ENCODE peak calls at places on chromosome 19, in ten cellular contexts. One of them, this sample, is unnamed.

GRCh38 chr19:16342002-16342715 is 17.5 kb downstream of the KLF2 start:
- DNase-seq in activated T-cell treated with anti-CD3 and anti-CD28 coated beads, Interleukin-2, amount 50 U/mL, for 24 hours: peak
- DNase-seq in RWPE1: no peak
- DNase-seq in Right ventricle myocardium superior: peak
- DNase-seq in EL: no peak
- DNase-seq in naive thymus-derived CD8-positive, alpha-beta T cell: peak
- DNase-seq in activated CD4-positive, alpha-beta T cell treated with anti-CD3 and anti-CD28 coated beads, Interleukin-2, amount 50 U/mL, for 1 hour: peak
- DNase-seq in B cell: peak
- DNase-seq in T-helper 9 cell: no peak
- DNase-seq in Peyer's patch: no peak
- DNase-seq in this sample: peak

GRCh38 chr19:16198363-16198636 is 589 bp downstream of the AP1M1 start:
- DNase-seq in activated T-cell treated with anti-CD3 and anti-CD28 coated beads, Interleukin-2, amount 50 U/mL, for 24 hours: no peak
- DNase-seq in naive thymus-derived CD8-positive, alpha-beta T cell: no peak
- DNase-seq in activated CD4-positive, alpha-beta T cell treated with anti-CD3 and anti-CD28 coated beads, Interleukin-2, amount 50 U/mL, for 1 hour: no peak
- DNase-seq in EL: no peak
- DNase-seq in Peyer's patch: peak
- DNase-seq in T-helper 9 cell: no peak
- DNase-seq in RWPE1: peak
- DNase-seq in Right ventricle myocardium superior: no peak
- DNase-seq in B cell: no peak
- DNase-seq in this sample: no peak

GRCh38 chr19:17779281-17779930 is 15.5 kb upstream of the B3GNT3 start:
- DNase-seq in Peyer's patch: peak
- DNase-seq in activated T-cell treated with anti-CD3 and anti-CD28 coated beads, Interleukin-2, amount 50 U/mL, for 24 hours: no peak
- DNase-seq in naive thymus-derived CD8-positive, alpha-beta T cell: no peak
- DNase-seq in activated CD4-positive, alpha-beta T cell treated with anti-CD3 and anti-CD28 coated beads, Interleukin-2, amount 50 U/mL, for 1 hour: no peak
- DNase-seq in B cell: no peak
- DNase-seq in Right ventricle myocardium superior: peak
- DNase-seq in T-helper 9 cell: no peak
- DNase-seq in RWPE1: no peak
- DNase-seq in EL: peak
- DNase-seq in this sample: no peak

GRCh38 chr19:29666634-29667389 is 1.6 kb downstream of the PLEKHF1 start:
- DNase-seq in T-helper 9 cell: no peak
- DNase-seq in EL: peak
- DNase-seq in activated T-cell treated with anti-CD3 and anti-CD28 coated beads, Interleukin-2, amount 50 U/mL, for 24 hours: peak
- DNase-seq in Right ventricle myocardium superior: peak
- DNase-seq in Peyer's patch: no peak
- DNase-seq in RWPE1: no peak
- DNase-seq in naive thymus-derived CD8-positive, alpha-beta T cell: no peak
- DNase-seq in B cell: no peak
- DNase-seq in activated CD4-positive, alpha-beta T cell treated with anti-CD3 and anti-CD28 coated beads, Interleukin-2, amount 50 U/mL, for 1 hour: no peak
- DNase-seq in this sample: no peak

GRCh38 chr19:29858000-29858596 is 46.3 kb downstream of the CCNE1 start:
- DNase-seq in Peyer's patch: peak
- DNase-seq in B cell: peak
- DNase-seq in EL: no peak
- DNase-seq in T-helper 9 cell: peak
- DNase-seq in RWPE1: no peak
- DNase-seq in naive thymus-derived CD8-positive, alpha-beta T cell: peak
- DNase-seq in activated T-cell treated with anti-CD3 and anti-CD28 coated beads, Interleukin-2, amount 50 U/mL, for 24 hours: peak
- DNase-seq in activated CD4-positive, alpha-beta T cell treated with anti-CD3 and anti-CD28 coated beads, Interleukin-2, amount 50 U/mL, for 1 hour: peak
- DNase-seq in Right ventricle myocardium superior: no peak
- DNase-seq in this sample: peak

GRCh38 chr19:55258476-55258827 is 365 bp downstream of the PPP6R1 start:
- DNase-seq in RWPE1: no peak
- DNase-seq in EL: no peak
- DNase-seq in Peyer's patch: no peak
- DNase-seq in T-helper 9 cell: peak
- DNase-seq in B cell: peak
- DNase-seq in naive thymus-derived CD8-positive, alpha-beta T cell: no peak
- DNase-seq in activated CD4-positive, alpha-beta T cell treated with anti-CD3 and anti-CD28 coated beads, Interleukin-2, amount 50 U/mL, for 1 hour: peak
- DNase-seq in activated T-cell treated with anti-CD3 and anti-CD28 coated beads, Interleukin-2, amount 50 U/mL, for 24 hours: no peak
- DNase-seq in Right ventricle myocardium superior: no peak
- DNase-seq in this sample: no peak

GRCh38 chr19:12665646-12666304 is 767 bp downstream of the MAN2B1 start:
- DNase-seq in naive thymus-derived CD8-positive, alpha-beta T cell: no peak
- DNase-seq in activated T-cell treated with anti-CD3 and anti-CD28 coated beads, Interleukin-2, amount 50 U/mL, for 24 hours: peak
- DNase-seq in EL: no peak
- DNase-seq in Right ventricle myocardium superior: no peak
- DNase-seq in activated CD4-positive, alpha-beta T cell treated with anti-CD3 and anti-CD28 coated beads, Interleukin-2, amount 50 U/mL, for 1 hour: no peak
- DNase-seq in Peyer's patch: no peak
- DNase-seq in RWPE1: no peak
- DNase-seq in T-helper 9 cell: no peak
- DNase-seq in B cell: no peak
- DNase-seq in this sample: no peak

GRCh38 chr19:16441661-16442071 is 30.1 kb downstream of the EPS15L1 start:
- DNase-seq in B cell: no peak
- DNase-seq in RWPE1: no peak
- DNase-seq in activated CD4-positive, alpha-beta T cell treated with anti-CD3 and anti-CD28 coated beads, Interleukin-2, amount 50 U/mL, for 1 hour: peak
- DNase-seq in EL: no peak
- DNase-seq in naive thymus-derived CD8-positive, alpha-beta T cell: no peak
- DNase-seq in activated T-cell treated with anti-CD3 and anti-CD28 coated beads, Interleukin-2, amount 50 U/mL, for 24 hours: no peak
- DNase-seq in Right ventricle myocardium superior: no peak
- DNase-seq in Peyer's patch: no peak
- DNase-seq in T-helper 9 cell: no peak
- DNase-seq in this sample: no peak

GRCh38 chr19:11921852-11922495 is 2.9 kb upstream of the ZNF700 start:
- DNase-seq in activated T-cell treated with anti-CD3 and anti-CD28 coated beads, Interleukin-2, amount 50 U/mL, for 24 hours: no peak
- DNase-seq in T-helper 9 cell: no peak
- DNase-seq in EL: no peak
- DNase-seq in naive thymus-derived CD8-positive, alpha-beta T cell: no peak
- DNase-seq in B cell: no peak
- DNase-seq in activated CD4-positive, alpha-beta T cell treated with anti-CD3 and anti-CD28 coated beads, Interleukin-2, amount 50 U/mL, for 1 hour: no peak
- DNase-seq in RWPE1: no peak
- DNase-seq in Right ventricle myocardium superior: no peak
- DNase-seq in Peyer's patch: no peak
- DNase-seq in this sample: no peak

GRCh38 chr19:18173572-18174294 is at the start of gene IFI30:
- DNase-seq in naive thymus-derived CD8-positive, alpha-beta T cell: peak
- DNase-seq in Peyer's patch: peak
- DNase-seq in activated T-cell treated with anti-CD3 and anti-CD28 coated beads, Interleukin-2, amount 50 U/mL, for 24 hours: peak
- DNase-seq in B cell: peak
- DNase-seq in T-helper 9 cell: peak
- DNase-seq in EL: peak
- DNase-seq in RWPE1: peak
- DNase-seq in activated CD4-positive, alpha-beta T cell treated with anti-CD3 and anti-CD28 coated beads, Interleukin-2, amount 50 U/mL, for 1 hour: peak
- DNase-seq in Right ventricle myocardium superior: peak
- DNase-seq in this sample: peak

GRCh38 chr19:3646336-3647092 is 19.9 kb upstream of the CACTIN start:
- DNase-seq in activated T-cell treated with anti-CD3 and anti-CD28 coated beads, Interleukin-2, amount 50 U/mL, for 24 hours: no peak
- DNase-seq in B cell: no peak
- DNase-seq in Peyer's patch: no peak
- DNase-seq in naive thymus-derived CD8-positive, alpha-beta T cell: no peak
- DNase-seq in Right ventricle myocardium superior: no peak
- DNase-seq in T-helper 9 cell: no peak
- DNase-seq in activated CD4-positive, alpha-beta T cell treated with anti-CD3 and anti-CD28 coated beads, Interleukin-2, amount 50 U/mL, for 1 hour: no peak
- DNase-seq in RWPE1: no peak
- DNase-seq in EL: no peak
- DNase-seq in this sample: no peak

GRCh38 chr19:28213476-28214082 is 999.4 kb downstream of the UQCRFS1 start:
- DNase-seq in naive thymus-derived CD8-positive, alpha-beta T cell: no peak
- DNase-seq in Peyer's patch: no peak
- DNase-seq in Right ventricle myocardium superior: no peak
- DNase-seq in RWPE1: no peak
- DNase-seq in B cell: no peak
- DNase-seq in activated CD4-positive, alpha-beta T cell treated with anti-CD3 and anti-CD28 coated beads, Interleukin-2, amount 50 U/mL, for 1 hour: no peak
- DNase-seq in activated T-cell treated with anti-CD3 and anti-CD28 coated beads, Interleukin-2, amount 50 U/mL, for 24 hours: no peak
- DNase-seq in EL: peak
- DNase-seq in T-helper 9 cell: no peak
- DNase-seq in this sample: no peak

GRCh38 chr19:55341191-55342043 is 1.7 kb downstream of the KMT5C start:
- DNase-seq in activated CD4-positive, alpha-beta T cell treated with anti-CD3 and anti-CD28 coated beads, Interleukin-2, amount 50 U/mL, for 1 hour: peak
- DNase-seq in EL: peak
- DNase-seq in T-helper 9 cell: peak
- DNase-seq in activated T-cell treated with anti-CD3 and anti-CD28 coated beads, Interleukin-2, amount 50 U/mL, for 24 hours: peak
- DNase-seq in B cell: peak
- DNase-seq in RWPE1: peak
- DNase-seq in Right ventricle myocardium superior: peak
- DNase-seq in Peyer's patch: peak
- DNase-seq in naive thymus-derived CD8-positive, alpha-beta T cell: peak
- DNase-seq in this sample: no peak

GRCh38 chr19:31220540-31220939 is 128.7 kb downstream of the TSHZ3 start:
- DNase-seq in B cell: no peak
- DNase-seq in activated CD4-positive, alpha-beta T cell treated with anti-CD3 and anti-CD28 coated beads, Interleukin-2, amount 50 U/mL, for 1 hour: peak
- DNase-seq in Peyer's patch: no peak
- DNase-seq in T-helper 9 cell: no peak
- DNase-seq in activated T-cell treated with anti-CD3 and anti-CD28 coated beads, Interleukin-2, amount 50 U/mL, for 24 hours: no peak
- DNase-seq in naive thymus-derived CD8-positive, alpha-beta T cell: no peak
- DNase-seq in RWPE1: no peak
- DNase-seq in EL: peak
- DNase-seq in Right ventricle myocardium superior: no peak
- DNase-seq in this sample: no peak

GRCh38 chr19:13849991-13850909 is 26.7 kb upstream of the NANOS3 start:
- DNase-seq in RWPE1: no peak
- DNase-seq in activated CD4-positive, alpha-beta T cell treated with anti-CD3 and anti-CD28 coated beads, Interleukin-2, amount 50 U/mL, for 1 hour: peak
- DNase-seq in Peyer's patch: peak
- DNase-seq in B cell: peak
- DNase-seq in naive thymus-derived CD8-positive, alpha-beta T cell: peak
- DNase-seq in Right ventricle myocardium superior: peak
- DNase-seq in EL: peak
- DNase-seq in activated T-cell treated with anti-CD3 and anti-CD28 coated beads, Interleukin-2, amount 50 U/mL, for 24 hours: peak
- DNase-seq in T-helper 9 cell: peak
- DNase-seq in this sample: peak

GRCh38 chr19:16205205-16206045 is 7.7 kb downstream of the AP1M1 start:
- DNase-seq in RWPE1: no peak
- DNase-seq in Right ventricle myocardium superior: peak
- DNase-seq in EL: no peak
- DNase-seq in T-helper 9 cell: no peak
- DNase-seq in naive thymus-derived CD8-positive, alpha-beta T cell: no peak
- DNase-seq in Peyer's patch: no peak
- DNase-seq in B cell: no peak
- DNase-seq in activated T-cell treated with anti-CD3 and anti-CD28 coated beads, Interleukin-2, amount 50 U/mL, for 24 hours: no peak
- DNase-seq in activated CD4-positive, alpha-beta T cell treated with anti-CD3 and anti-CD28 coated beads, Interleukin-2, amount 50 U/mL, for 1 hour: no peak
- DNase-seq in this sample: no peak

GRCh38 chr19:4238831-4239230 is 8.0 kb upstream of the YJU2 start:
- DNase-seq in B cell: no peak
- DNase-seq in naive thymus-derived CD8-positive, alpha-beta T cell: no peak
- DNase-seq in EL: no peak
- DNase-seq in Peyer's patch: no peak
- DNase-seq in activated CD4-positive, alpha-beta T cell treated with anti-CD3 and anti-CD28 coated beads, Interleukin-2, amount 50 U/mL, for 1 hour: no peak
- DNase-seq in activated T-cell treated with anti-CD3 and anti-CD28 coated beads, Interleukin-2, amount 50 U/mL, for 24 hours: no peak
- DNase-seq in T-helper 9 cell: no peak
- DNase-seq in RWPE1: no peak
- DNase-seq in Right ventricle myocardium superior: no peak
- DNase-seq in this sample: no peak

GRCh38 chr19:30109565-30109964 is 167.5 kb downstream of the URI1 start:
- DNase-seq in EL: no peak
- DNase-seq in T-helper 9 cell: no peak
- DNase-seq in Right ventricle myocardium superior: no peak
- DNase-seq in Peyer's patch: no peak
- DNase-seq in B cell: no peak
- DNase-seq in RWPE1: no peak
- DNase-seq in naive thymus-derived CD8-positive, alpha-beta T cell: no peak
- DNase-seq in activated CD4-positive, alpha-beta T cell treated with anti-CD3 and anti-CD28 coated beads, Interleukin-2, amount 50 U/mL, for 1 hour: no peak
- DNase-seq in activated T-cell treated with anti-CD3 and anti-CD28 coated beads, Interleukin-2, amount 50 U/mL, for 24 hours: no peak
- DNase-seq in this sample: no peak

GRCh38 chr19:13002389-13002898 is 7.2 kb downstream of the NFIX start:
- DNase-seq in Peyer's patch: no peak
- DNase-seq in naive thymus-derived CD8-positive, alpha-beta T cell: no peak
- DNase-seq in EL: no peak
- DNase-seq in activated T-cell treated with anti-CD3 and anti-CD28 coated beads, Interleukin-2, amount 50 U/mL, for 24 hours: no peak
- DNase-seq in Right ventricle myocardium superior: peak
- DNase-seq in RWPE1: no peak
- DNase-seq in B cell: no peak
- DNase-seq in T-helper 9 cell: no peak
- DNase-seq in activated CD4-positive, alpha-beta T cell treated with anti-CD3 and anti-CD28 coated beads, Interleukin-2, amount 50 U/mL, for 1 hour: no peak
- DNase-seq in this sample: no peak

GRCh38 chr19:43780706-43781525 is at the start of gene KCNN4:
- DNase-seq in EL: peak
- DNase-seq in Right ventricle myocardium superior: no peak
- DNase-seq in B cell: peak
- DNase-seq in Peyer's patch: peak
- DNase-seq in activated T-cell treated with anti-CD3 and anti-CD28 coated beads, Interleukin-2, amount 50 U/mL, for 24 hours: peak
- DNase-seq in T-helper 9 cell: peak
- DNase-seq in activated CD4-positive, alpha-beta T cell treated with anti-CD3 and anti-CD28 coated beads, Interleukin-2, amount 50 U/mL, for 1 hour: peak
- DNase-seq in naive thymus-derived CD8-positive, alpha-beta T cell: peak
- DNase-seq in RWPE1: peak
- DNase-seq in this sample: no peak

GRCh38 chr19:311813-312261 is 20.6 kb upstream of the PLPP2 start:
- DNase-seq in activated T-cell treated with anti-CD3 and anti-CD28 coated beads, Interleukin-2, amount 50 U/mL, for 24 hours: no peak
- DNase-seq in RWPE1: no peak
- DNase-seq in B cell: no peak
- DNase-seq in T-helper 9 cell: no peak
- DNase-seq in naive thymus-derived CD8-positive, alpha-beta T cell: no peak
- DNase-seq in Peyer's patch: no peak
- DNase-seq in Right ventricle myocardium superior: peak
- DNase-seq in activated CD4-positive, alpha-beta T cell treated with anti-CD3 and anti-CD28 coated beads, Interleukin-2, amount 50 U/mL, for 1 hour: no peak
- DNase-seq in EL: no peak
- DNase-seq in this sample: no peak

GRCh38 chr19:46015961-46016425 is 6.9 kb downstream of the PGLYRP1 start:
- DNase-seq in T-helper 9 cell: peak
- DNase-seq in activated T-cell treated with anti-CD3 and anti-CD28 coated beads, Interleukin-2, amount 50 U/mL, for 24 hours: peak
- DNase-seq in RWPE1: no peak
- DNase-seq in Right ventricle myocardium superior: no peak
- DNase-seq in Peyer's patch: no peak
- DNase-seq in naive thymus-derived CD8-positive, alpha-beta T cell: peak
- DNase-seq in B cell: peak
- DNase-seq in EL: no peak
- DNase-seq in activated CD4-positive, alpha-beta T cell treated with anti-CD3 and anti-CD28 coated beads, Interleukin-2, amount 50 U/mL, for 1 hour: peak
- DNase-seq in this sample: peak

GRCh38 chr19:4049432-4049831 is 17.3 kb downstream of the ZBTB7A start:
- DNase-seq in EL: no peak
- DNase-seq in activated T-cell treated with anti-CD3 and anti-CD28 coated beads, Interleukin-2, amount 50 U/mL, for 24 hours: no peak
- DNase-seq in RWPE1: no peak
- DNase-seq in naive thymus-derived CD8-positive, alpha-beta T cell: no peak
- DNase-seq in Peyer's patch: peak
- DNase-seq in Right ventricle myocardium superior: peak
- DNase-seq in activated CD4-positive, alpha-beta T cell treated with anti-CD3 and anti-CD28 coated beads, Interleukin-2, amount 50 U/mL, for 1 hour: no peak
- DNase-seq in B cell: no peak
- DNase-seq in T-helper 9 cell: no peak
- DNase-seq in this sample: no peak

GRCh38 chr19:1568320-1569019 is at the start of gene MEX3D:
- DNase-seq in Right ventricle myocardium superior: peak
- DNase-seq in activated CD4-positive, alpha-beta T cell treated with anti-CD3 and anti-CD28 coated beads, Interleukin-2, amount 50 U/mL, for 1 hour: peak
- DNase-seq in Peyer's patch: peak
- DNase-seq in EL: peak
- DNase-seq in naive thymus-derived CD8-positive, alpha-beta T cell: peak
- DNase-seq in T-helper 9 cell: peak
- DNase-seq in RWPE1: peak
- DNase-seq in activated T-cell treated with anti-CD3 and anti-CD28 coated beads, Interleukin-2, amount 50 U/mL, for 24 hours: peak
- DNase-seq in B cell: peak
- DNase-seq in this sample: peak